ENCODE peak calls at places on chromosomes 7 and 10, in six cellular contexts. J is adrenal gland, D is thoracic aorta, V is tibial nerve, N is uterus, A is K562. Q is an unnamed sample. For H3K4me1, the result is how much of the 10 kb centered on the place peaks cover.

GRCh38 chr10:69760086-69760485 is 41.6 kb upstream of the COL13A1 start:
- DNase-seq in J (no peak), D (no peak), V (no peak), N (no peak), A (no peak), Q (no peak)

GRCh38 chr10:68052463-68052862 is 22.6 kb downstream of the HERC4 start:
- DNase-seq in J (no peak), D (no peak), V (no peak), N (no peak), A (no peak), Q (no peak)

GRCh38 chr10:97648557-97649404 is 8.3 kb downstream of the PI4K2A start:
- DNase-seq in J (peak), D (no peak), V (peak), N (no peak), A (peak), Q (no peak)

GRCh38 chr10:26296351-26296750 is 79.8 kb downstream of the GAD2 start:
- DNase-seq in J (no peak), D (no peak), V (no peak), N (no peak), A (no peak), Q (no peak)

GRCh38 chr10:131781076-131781475 is 119.7 kb upstream of the PPP2R2D start:
- DNase-seq in J (no peak), D (no peak), V (no peak), N (no peak), A (no peak), Q (no peak)

GRCh38 chr10:28997736-28998135 is 291.1 kb upstream of the LYZL1 start:
- DNase-seq in J (no peak), D (no peak), V (no peak), N (peak), A (no peak), Q (no peak)

GRCh38 chr10:117165557-117166419 is 27.7 kb upstream of the VAX1 start:
- DNase-seq in J (peak), D (no peak), V (no peak), N (no peak), A (peak), Q (peak)

GRCh38 chr7:56471811-56472210 is 355.6 kb upstream of the NUPR2 start:
- DNase-seq in J (no peak), D (no peak), V (no peak), N (no peak), A (no peak), Q (no peak)

GRCh38 chr7:151210087-151210854 is at the start of gene H2BK1:
- DNase-seq in J (no peak), D (no peak), V (no peak), N (no peak), A (no peak), Q (no peak)

GRCh38 chr10:89651916-89652573 is 7.0 kb upstream of the PANK1 start:
- DNase-seq in J (no peak), D (no peak), V (no peak), N (no peak), A (no peak), Q (no peak)

GRCh38 chr10:33111652-33112051 is 153.6 kb upstream of the ITGB1 start:
- DNase-seq in J (no peak), D (no peak), V (no peak), N (no peak), A (no peak), Q (no peak)

GRCh38 chr10:133525444-133525843 is 1.7 kb upstream of the CYP2E1 start:
- DNase-seq in J (no peak), D (no peak), V (no peak), N (no peak), A (no peak), Q (no peak)

GRCh38 chr10:22047812-22048211 is 44.3 kb upstream of the DNAJC1 start:
- DNase-seq in J (no peak), D (no peak), V (no peak), N (no peak), A (no peak), Q (no peak)

GRCh38 chr7:117132385-117133120 is 179.3 kb downstream of the ST7 start:
- DNase-seq in J (no peak), D (no peak), V (no peak), N (no peak), A (no peak), Q (no peak)

GRCh38 chr10:78968300-78968943 is 100.3 kb upstream of the ZMIZ1 start:
- DNase-seq in J (no peak), D (no peak), V (no peak), N (no peak), A (no peak), Q (no peak)

GRCh38 chr10:58003945-58004344 is 263.7 kb downstream of the IPMK start:
- DNase-seq in J (peak), D (no peak), V (no peak), N (no peak), A (no peak), Q (no peak)

GRCh38 chr7:93016085-93016471 is 101.7 kb downstream of the SAMD9 start:
- DNase-seq in J (no peak), D (no peak), V (no peak), N (no peak), A (no peak), Q (no peak)

GRCh38 chr7:46603780-46604725 is 683.0 kb upstream of the IGFBP3 start:
- DNase-seq in J (peak), D (peak), V (peak), N (peak), A (no peak), Q (peak)

GRCh38 chr7:147570390-147570789 is 1020.2 kb upstream of the C7orf33 start:
- DNase-seq in J (no peak), D (no peak), V (no peak), N (no peak), A (no peak), Q (no peak)

GRCh38 chr7:5428470-5429252 is 5.0 kb upstream of the TNRC18 start:
- DNase-seq in J (peak), D (no peak), V (peak), N (peak), A (peak), Q (peak)

GRCh38 chr7:35415411-35415822 is 161.5 kb upstream of the TBX20 start:
- DNase-seq in J (no peak), D (no peak), V (no peak), N (no peak), A (no peak), Q (no peak)

GRCh38 chr7:83588602-83589240 is 60.2 kb downstream of the SEMA3E start:
- DNase-seq in J (no peak), D (no peak), V (no peak), N (no peak), A (no peak), Q (no peak)

GRCh38 chr7:107387077-107387476 is 82.8 kb upstream of the GPR22 start:
- DNase-seq in J (peak), D (no peak), V (no peak), N (peak), A (peak), Q (no peak)

GRCh38 chr7:105473163-105473562 is 48.9 kb downstream of the PUS7 start:
- DNase-seq in J (peak), D (no peak), V (no peak), N (no peak), A (no peak), Q (no peak)

GRCh38 chr10:124005991-124006392 is 87.4 kb downstream of the CHST15 start:
- DNase-seq in J (no peak), D (no peak), V (no peak), N (no peak), A (no peak), Q (no peak)

GRCh38 chr7:134954197-134955082 is 31.9 kb upstream of the AGBL3 start:
- DNase-seq in J (no peak), D (no peak), V (no peak), N (no peak), A (peak), Q (no peak)

GRCh38 chr10:60661627-60662026 is 116.7 kb upstream of the CDK1 start:
- DNase-seq in J (no peak), D (no peak), V (no peak), N (no peak), A (no peak), Q (no peak)

GRCh38 chr10:119677904-119678755 is 26.9 kb downstream of the BAG3 start:
- DNase-seq in J (no peak), D (no peak), V (no peak), N (no peak), A (no peak), Q (no peak)

GRCh38 chr7:18361756-18362155 is 133.8 kb upstream of the HDAC9 start:
- DNase-seq in J (peak), D (no peak), V (peak), N (no peak), A (no peak), Q (no peak)

GRCh38 chr7:111987115-111987826 is 218.9 kb downstream of the DOCK4 start:
- DNase-seq in J (peak), D (no peak), V (no peak), N (no peak), A (no peak), Q (no peak)

GRCh38 chr7:33757563-33758165 is 147.7 kb upstream of the BMPER start:
- DNase-seq in J (peak), D (no peak), V (peak), N (no peak), A (peak), Q (no peak)

GRCh38 chr7:149716932-149717307 is 56.5 kb downstream of the ZNF467 start:
- DNase-seq in J (no peak), D (no peak), V (no peak), N (no peak), A (no peak), Q (no peak)

GRCh38 chr10:97230146-97230545 is 44.4 kb upstream of the SLIT1 start:
- DNase-seq in J (no peak), D (no peak), V (no peak), N (no peak), A (no peak), Q (no peak)

GRCh38 chr10:59229451-59229850 is 53.0 kb downstream of the PHYHIPL start:
- DNase-seq in J (no peak), D (no peak), V (no peak), N (no peak), A (no peak), Q (no peak)

GRCh38 chr10:131692686-131693334 is 208.0 kb upstream of the PPP2R2D start:
- DNase-seq in J (no peak), D (no peak), V (no peak), N (no peak), A (no peak), Q (no peak)

GRCh38 chr10:126520918-126521317 is 132.6 kb upstream of the ADAM12 start:
- DNase-seq in J (no peak), D (no peak), V (no peak), N (no peak), A (no peak), Q (no peak)

GRCh38 chr10:124065382-124066155 is 27.8 kb downstream of the CHST15 start:
- DNase-seq in J (no peak), D (no peak), V (no peak), N (no peak), A (no peak), Q (no peak)

GRCh38 chr10:69728335-69728861 is 73.3 kb upstream of the COL13A1 start:
- DNase-seq in J (peak), D (no peak), V (no peak), N (no peak), A (no peak), Q (no peak)

GRCh38 chr7:41774966-41775365 is 72.1 kb upstream of the INHBA start:
- DNase-seq in J (no peak), D (no peak), V (no peak), N (no peak), A (no peak), Q (no peak)

GRCh38 chr7:41769162-41769561 is 66.3 kb upstream of the INHBA start:
- DNase-seq in J (no peak), D (no peak), V (no peak), N (no peak), A (no peak), Q (no peak)

DNA sequence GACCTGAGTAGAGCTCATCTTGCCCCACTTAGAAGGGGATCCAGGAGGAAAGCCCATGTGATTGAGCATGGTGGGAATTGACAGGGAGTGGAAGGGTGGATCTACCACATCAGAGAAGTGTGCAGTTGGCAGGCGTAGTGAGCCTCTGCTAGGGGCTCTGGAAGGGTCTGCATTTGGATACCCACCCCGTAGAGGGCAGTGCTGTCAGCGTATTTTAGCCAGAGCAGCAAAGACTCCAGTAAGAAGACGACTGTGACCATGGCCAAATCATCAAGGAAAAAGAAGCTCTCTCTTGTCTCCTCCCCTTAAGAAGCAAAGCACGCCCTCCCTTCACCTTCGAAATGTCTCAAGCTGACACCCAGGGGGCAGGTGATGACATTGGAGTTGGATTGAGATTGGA is 68.8 kb upstream of the INHBA start:
- DNase-seq in J (no peak), D (no peak), V (no peak), N (no peak), A (no peak), Q (no peak)
- H3K4me1 ChIP-seq in J (under half), D (under half), V (under half), N (under half), A (under half), Q (under half)

DNA sequence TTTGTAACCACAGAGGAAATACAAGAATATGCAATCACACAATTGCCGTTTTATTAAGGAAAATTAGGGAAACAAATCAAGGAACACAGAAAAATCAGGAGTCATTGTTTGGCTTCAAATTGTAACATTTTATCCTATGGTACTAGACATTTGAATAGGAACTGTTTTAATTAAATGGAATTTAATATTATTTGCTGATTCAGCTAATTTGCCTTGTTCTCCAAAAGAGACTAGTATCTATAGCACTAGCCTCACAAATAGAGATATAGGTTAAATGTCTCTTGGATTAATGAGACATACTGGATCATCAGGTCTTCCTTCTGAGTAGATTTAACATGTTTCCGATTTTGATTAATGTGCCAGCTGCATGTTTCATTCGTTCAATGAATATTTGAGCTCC is 6.3 kb upstream of the VWA2 start:
- DNase-seq in J (no peak), D (no peak), V (no peak), N (no peak), A (no peak), Q (no peak)
- H3K4me1 ChIP-seq in J (under half), D (under half), V (under half), N (under half), A (under half), Q (under half)

GRCh38 chr7:77328669-77329068 is 87.5 kb downstream of the GSAP start:
- DNase-seq in J (no peak), D (no peak), V (no peak), N (no peak), A (no peak), Q (no peak)
- H3K4me1 ChIP-seq in J (under half), D (half or more), V (under half), N (under half), A (under half), Q (half or more)

DNA sequence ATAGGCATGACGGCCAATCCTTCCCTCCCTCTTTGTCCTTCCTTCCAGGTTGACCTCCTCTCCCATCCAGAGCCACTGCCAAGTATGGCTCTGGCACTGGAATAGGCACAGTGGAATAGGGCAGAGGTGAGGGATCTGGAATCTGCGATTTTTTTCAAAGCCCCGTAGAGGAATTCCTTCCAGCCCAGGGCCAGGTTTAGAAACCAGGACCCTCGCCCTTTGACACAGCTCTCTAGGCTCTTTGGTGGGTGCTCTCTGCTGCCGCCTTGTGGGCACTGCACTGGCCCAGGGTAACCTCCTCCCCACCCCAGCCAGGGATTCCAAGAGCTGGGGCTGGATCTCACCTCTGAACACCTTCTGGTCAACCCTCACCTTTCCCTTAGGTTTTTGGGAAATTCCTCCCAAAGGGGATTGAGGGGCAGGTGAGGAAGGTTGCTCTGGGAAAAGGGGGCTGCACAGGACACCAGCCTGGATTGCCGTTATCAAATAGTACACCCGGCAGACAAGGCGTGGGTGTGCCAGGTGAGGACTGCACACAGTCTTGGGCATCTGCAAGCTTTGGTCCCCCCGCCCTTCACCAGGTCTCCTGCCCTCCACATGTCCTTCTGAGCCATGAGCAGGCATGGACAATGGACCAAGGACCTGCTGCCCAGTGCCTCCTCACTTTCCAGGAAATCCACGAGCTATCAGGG is 22.8 kb downstream of the C10orf105 start:
- DNase-seq in J (peak), D (no peak), V (peak), N (peak), A (peak), Q (peak)
- H3K4me1 ChIP-seq in J (under half), D (under half), V (under half), N (under half), A (under half), Q (under half)

DNA sequence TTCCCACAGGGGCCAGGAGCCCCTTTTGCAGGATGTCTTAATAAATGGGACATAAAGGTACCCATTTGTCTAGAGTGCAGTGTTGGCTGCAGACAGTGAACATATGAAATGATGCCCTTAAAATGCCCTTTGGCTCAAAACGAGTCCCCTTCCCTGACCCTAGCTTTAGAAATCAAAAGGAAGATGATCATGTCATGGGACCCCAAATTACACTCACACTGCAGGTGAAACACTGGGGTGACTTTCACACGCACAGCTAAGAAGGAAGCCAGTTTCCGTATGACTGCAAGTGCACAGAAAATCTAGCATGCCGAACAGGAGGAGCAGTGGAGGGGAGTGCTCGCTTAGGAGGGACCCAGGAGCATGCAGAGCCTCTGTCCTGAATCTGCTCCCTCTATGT is 154.5 kb upstream of the KLF14 start:
- DNase-seq in J (no peak), D (no peak), V (no peak), N (no peak), A (no peak), Q (no peak)
- H3K4me1 ChIP-seq in J (under half), D (half or more), V (under half), N (under half), A (under half), Q (half or more)

DNA sequence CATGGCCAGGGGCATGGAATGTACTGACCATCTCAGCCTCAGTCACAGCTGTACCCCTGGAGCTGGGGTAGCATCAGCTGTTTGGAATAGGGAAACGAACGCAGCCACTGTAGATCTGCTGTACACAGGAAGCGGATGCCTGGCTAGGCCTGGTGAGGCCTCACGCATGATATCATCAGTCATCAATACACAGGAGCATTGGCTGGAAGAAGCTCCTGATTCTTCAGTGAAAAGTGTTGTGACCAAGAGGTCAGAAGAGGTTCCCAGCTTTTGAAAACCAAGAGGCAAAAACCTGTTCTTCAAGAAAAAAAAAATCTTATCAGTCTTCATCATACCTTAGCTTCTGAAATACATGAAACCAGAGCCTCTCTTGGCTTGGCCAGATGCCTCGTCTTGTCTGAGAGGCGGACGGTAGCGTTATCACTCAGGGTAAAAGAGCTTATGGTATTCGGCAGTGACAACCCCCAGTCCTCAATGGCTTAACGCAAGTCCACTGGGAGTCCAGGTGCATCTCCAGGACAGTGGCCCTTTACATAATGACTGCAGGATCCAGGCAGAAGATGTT is 139.3 kb upstream of the TCF7L2 start:
- DNase-seq in J (no peak), D (no peak), V (no peak), N (no peak), A (no peak), Q (no peak)
- H3K4me1 ChIP-seq in J (under half), D (under half), V (under half), N (under half), A (under half), Q (under half)